ENCODE peak calls at places on chromosomes 13 and 19, in six cellular contexts. J, K, H, T, I and V are unnamed samples.

GRCh38 chr13:20053016-20053415 is 94.5 kb downstream of the ZMYM2 start:
- DNase-seq in J (no peak), K (no peak), H (no peak), T (no peak), I (no peak), V (no peak)

GRCh38 chr19:6828698-6829633 is 56.5 kb downstream of the VAV1 start:
- DNase-seq in J (peak; percentile 85), K (no peak), H (no peak), T (no peak), I (peak; percentile 69), V (peak; percentile 80)

GRCh38 chr13:47564041-47564440 is 437.0 kb downstream of the SUCLA2 start:
- DNase-seq in J (no peak), K (no peak), H (no peak), T (no peak), I (peak; percentile 84), V (no peak)

GRCh38 chr19:55117063-55117635 is 288 bp downstream of the PPP1R12C start:
- DNase-seq in J (peak; percentile 23), K (no peak), H (no peak), T (no peak), I (no peak), V (no peak)

GRCh38 chr19:13195678-13196077 is 45.5 kb downstream of the IER2 start:
- DNase-seq in J (peak; percentile 84), K (no peak), H (no peak), T (no peak), I (peak; percentile 91), V (peak; percentile 54)

GRCh38 chr19:17394891-17395415 is 957 bp upstream of the CCDC194 start:
- DNase-seq in J (peak; percentile 66), K (peak; percentile 26), H (no peak), T (peak; percentile 8), I (peak; percentile 88), V (peak; percentile 85)

GRCh38 chr13:44176173-44176572 is 197.5 kb upstream of the SERP2 start:
- DNase-seq in J (no peak), K (no peak), H (no peak), T (no peak), I (no peak), V (no peak)

GRCh38 chr19:48659768-48660167 is 13.0 kb downstream of the NTN5 start:
- DNase-seq in J (no peak), K (no peak), H (no peak), T (no peak), I (no peak), V (no peak)

GRCh38 chr13:99087954-99088491 is 110.2 kb upstream of the DOCK9 start:
- DNase-seq in J (peak; percentile 35), K (peak; percentile 71), H (no peak), T (no peak), I (no peak), V (no peak)

GRCh38 chr13:31088826-31089420 is 72.8 kb downstream of the HSPH1 start:
- DNase-seq in J (no peak), K (no peak), H (no peak), T (no peak), I (no peak), V (no peak)

GRCh38 chr19:15297416-15298224 is 34.7 kb downstream of the BRD4 start:
- DNase-seq in J (peak; percentile 75), K (peak; percentile 92), H (peak; percentile 52), T (no peak), I (peak; percentile 49), V (peak; percentile 49)

GRCh38 chr13:45121421-45121820 is 1.1 kb downstream of the GTF2F2 start:
- DNase-seq in J (peak; percentile 56), K (no peak), H (no peak), T (no peak), I (no peak), V (peak; percentile 39)

GRCh38 chr19:15589760-15590451 is 25.1 kb upstream of the CYP4F8 start:
- DNase-seq in J (no peak), K (no peak), H (no peak), T (no peak), I (no peak), V (no peak)

GRCh38 chr13:49812806-49813205 is 20.3 kb upstream of the KPNA3 start:
- DNase-seq in J (no peak), K (no peak), H (no peak), T (no peak), I (no peak), V (no peak)

GRCh38 chr13:34031629-34032028 is 213.7 kb downstream of the RFC3 start:
- DNase-seq in J (no peak), K (no peak), H (no peak), T (no peak), I (no peak), V (no peak)

GRCh38 chr19:46911456-46911855 is 50.7 kb downstream of the ARHGAP35 start:
- DNase-seq in J (no peak), K (no peak), H (no peak), T (no peak), I (no peak), V (no peak)

GRCh38 chr19:29680447-29680846 is 15.2 kb downstream of the PLEKHF1 start:
- DNase-seq in J (peak; percentile 66), K (no peak), H (no peak), T (no peak), I (no peak), V (peak; percentile 78)

GRCh38 chr13:100506154-100506553 is 82.4 kb downstream of the GGACT start:
- DNase-seq in J (no peak), K (no peak), H (no peak), T (no peak), I (no peak), V (no peak)